ENCODE peak calls at places on chromosomes 6 and 20, in six cellular contexts. N, K, Z, F, L and V are unnamed samples.

GRCh38 chr6:19757036-19757435 is 80.1 kb upstream of the ID4 start:
- DNase-seq in L (no peak), N (peak; percentile 6), F (no peak), K (peak; percentile 42), Z (no peak), V (peak; percentile 59)

GRCh38 chr6:167990016-167990945 is 7.2 kb upstream of the KIF25 start:
- DNase-seq in K (no peak), L (no peak), Z (no peak), F (no peak), N (no peak), V (no peak)

GRCh38 chr20:44651507-44652373 is at the start of gene ADA:
- DNase-seq in K (no peak), F (peak; percentile 56), L (peak; percentile 71), N (peak; percentile 54), Z (peak; percentile 65), V (peak; percentile 63)

GRCh38 chr20:50493881-50494253 is 16.3 kb upstream of the PTPN1 start:
- DNase-seq in L (no peak), N (no peak), Z (no peak), K (no peak), F (no peak), V (no peak)

GRCh38 chr6:20885076-20885475 is 350.8 kb downstream of the CDKAL1 start:
- DNase-seq in L (no peak), Z (no peak), N (no peak), F (no peak), K (no peak), V (no peak)

GRCh38 chr6:17493286-17493685 is 99.9 kb downstream of the CAP2 start:
- DNase-seq in Z (peak; percentile 73), F (peak; percentile 62), L (peak; percentile 89), K (peak; percentile 56), N (peak; percentile 24), V (peak; percentile 59)

GRCh38 chr6:97085772-97086171 is 161.2 kb downstream of the KLHL32 start:
- DNase-seq in N (no peak), L (no peak), F (no peak), Z (no peak), K (peak; percentile 74), V (no peak)

GRCh38 chr20:50288128-50288623 is 97.5 kb downstream of the CEBPB start:
- DNase-seq in K (no peak), Z (no peak), L (no peak), N (no peak), F (no peak), V (no peak)

GRCh38 chr6:128271011-128271410 is 249.4 kb downstream of the PTPRK start:
- DNase-seq in F (no peak), Z (no peak), L (no peak), K (no peak), N (no peak), V (no peak)

GRCh38 chr6:63964347-63964746 is 328.7 kb downstream of the PHF3 start:
- DNase-seq in L (no peak), N (no peak), K (no peak), Z (no peak), F (no peak), V (no peak)

GRCh38 chr6:22020299-22020998 is 276.4 kb downstream of the PRL start:
- DNase-seq in L (no peak), K (no peak), F (no peak), N (no peak), Z (no peak), V (no peak)

GRCh38 chr6:22141271-22141745 is 155.5 kb downstream of the PRL start:
- DNase-seq in Z (no peak), L (peak; percentile 99), N (no peak), K (no peak), F (peak; percentile 25), V (peak; percentile 45)

GRCh38 chr6:31797607-31798006 is 2.1 kb upstream of the VARS1 start:
- DNase-seq in N (no peak), Z (no peak), L (no peak), K (no peak), F (no peak), V (no peak)

GRCh38 chr6:33820784-33821183 is 17.0 kb upstream of the MLN start:
- DNase-seq in Z (no peak), N (no peak), K (no peak), L (no peak), F (no peak), V (no peak)

GRCh38 chr6:32659856-32660595 is 6.4 kb downstream of the HLA-DQB1 start:
- DNase-seq in Z (no peak), N (no peak), L (no peak), F (no peak), K (no peak), V (no peak)

GRCh38 chr20:9660236-9660868 is 146.0 kb downstream of the LAMP5 start:
- DNase-seq in L (peak; percentile 4), N (peak; percentile 15), Z (peak; percentile 40), K (no peak), F (no peak), V (no peak)

GRCh38 chr20:50020283-50020682 is 37.5 kb downstream of the SNAI1 start:
- DNase-seq in N (peak; percentile 78), F (no peak), Z (peak; percentile 86), K (peak; percentile 36), L (peak; percentile 65), V (no peak)

GRCh38 chr6:31597006-31597405 is 4.2 kb upstream of the NCR3 start:
- DNase-seq in N (no peak), F (no peak), K (peak; percentile 40), L (peak; percentile 67), Z (peak; percentile 56), V (peak; percentile 48)

GRCh38 chr6:72182337-72183246 is 296.2 kb downstream of the RIMS1 start:
- DNase-seq in Z (no peak), F (no peak), L (peak; percentile 39), K (no peak), N (peak; percentile 68), V (peak; percentile 17)

GRCh38 chr20:33162313-33162712 is 5.6 kb upstream of the BPIFA2 start:
- DNase-seq in Z (no peak), K (no peak), F (no peak), N (no peak), L (no peak), V (no peak)

GRCh38 chr6:54860132-54860531 is 13.6 kb downstream of the FAM83B start:
- DNase-seq in Z (no peak), N (peak; percentile 26), L (no peak), F (no peak), K (no peak), V (no peak)

GRCh38 chr20:63290677-63291472 is 2.1 kb upstream of the COL20A1 start:
- DNase-seq in F (no peak), N (peak; percentile 26), L (peak; percentile 32), Z (peak; percentile 21), K (peak; percentile 16), V (peak; percentile 34)

GRCh38 chr20:48984575-48985219 is 61.4 kb upstream of the CSE1L start:
- DNase-seq in Z (no peak), K (no peak), N (no peak), L (no peak), F (no peak), V (no peak)

GRCh38 chr6:20724443-20724842 is 190.2 kb downstream of the CDKAL1 start:
- DNase-seq in F (no peak), L (no peak), N (no peak), Z (no peak), K (no peak), V (no peak)

GRCh38 chr20:47326718-47327137 is 29.8 kb downstream of the ZMYND8 start:
- DNase-seq in K (peak; percentile 73), Z (no peak), N (no peak), L (peak; percentile 52), F (no peak), V (peak; percentile 48)

GRCh38 chr20:61682998-61683681 is 382.5 kb downstream of the TAF4 start:
- DNase-seq in F (no peak), L (no peak), Z (no peak), N (no peak), K (no peak), V (no peak)

GRCh38 chr6:7674291-7674690 is 51.6 kb upstream of the BMP6 start:
- DNase-seq in Z (no peak), F (no peak), K (no peak), N (no peak), L (no peak), V (peak; percentile 32)

GRCh38 chr20:41894255-41894963 is 276.2 kb upstream of the CHD6 start:
- DNase-seq in L (no peak), K (no peak), F (no peak), Z (no peak), N (no peak), V (no peak)

GRCh38 chr6:157325069-157325805 is 1.9 kb upstream of the TMEM242 start:
- DNase-seq in L (peak; percentile 49), Z (no peak), F (no peak), K (peak; percentile 37), N (peak; percentile 75), V (peak; percentile 38)

GRCh38 chr20:50369225-50370035 is 140.8 kb upstream of the PTPN1 start:
- DNase-seq in N (no peak), F (no peak), K (no peak), L (no peak), Z (peak; percentile 72), V (no peak)

GRCh38 chr6:150142304-150142656 is 564 bp upstream of the PPP1R14C start:
- DNase-seq in L (no peak), Z (peak; percentile 80), F (no peak), N (peak; percentile 94), K (peak; percentile 13), V (peak; percentile 43)

GRCh38 chr6:116511424-116512131 is at the start of gene CALHM5:
- DNase-seq in Z (peak; percentile 75), L (peak; percentile 91), K (peak; percentile 91), N (peak; percentile 87), F (peak; percentile 59), V (peak; percentile 96)

GRCh38 chr6:122005661-122006060 is 393.8 kb upstream of the HSF2 start:
- DNase-seq in N (no peak), K (no peak), Z (no peak), L (no peak), F (no peak), V (no peak)
- TF ChIP-seq CTCF in N (no peak), K (no peak), Z (no peak), L (no peak), F (no peak), V (no peak)

GRCh38 chr20:13423472-13424173 is 202.5 kb downstream of the ISM1 start:
- DNase-seq in F (no peak), K (no peak), L (no peak), Z (no peak), N (peak; percentile 23), V (no peak)
- TF ChIP-seq CTCF in F (no peak), K (no peak), L (no peak), Z (no peak), N (no peak), V (no peak)

GRCh38 chr6:41938590-41938989 is 3.0 kb downstream of the CCND3 start:
- DNase-seq in K (no peak), Z (no peak), F (no peak), L (no peak), N (no peak), V (no peak)
- TF ChIP-seq CTCF in K (no peak), Z (no peak), F (no peak), L (no peak), N (no peak), V (no peak)

DNA sequence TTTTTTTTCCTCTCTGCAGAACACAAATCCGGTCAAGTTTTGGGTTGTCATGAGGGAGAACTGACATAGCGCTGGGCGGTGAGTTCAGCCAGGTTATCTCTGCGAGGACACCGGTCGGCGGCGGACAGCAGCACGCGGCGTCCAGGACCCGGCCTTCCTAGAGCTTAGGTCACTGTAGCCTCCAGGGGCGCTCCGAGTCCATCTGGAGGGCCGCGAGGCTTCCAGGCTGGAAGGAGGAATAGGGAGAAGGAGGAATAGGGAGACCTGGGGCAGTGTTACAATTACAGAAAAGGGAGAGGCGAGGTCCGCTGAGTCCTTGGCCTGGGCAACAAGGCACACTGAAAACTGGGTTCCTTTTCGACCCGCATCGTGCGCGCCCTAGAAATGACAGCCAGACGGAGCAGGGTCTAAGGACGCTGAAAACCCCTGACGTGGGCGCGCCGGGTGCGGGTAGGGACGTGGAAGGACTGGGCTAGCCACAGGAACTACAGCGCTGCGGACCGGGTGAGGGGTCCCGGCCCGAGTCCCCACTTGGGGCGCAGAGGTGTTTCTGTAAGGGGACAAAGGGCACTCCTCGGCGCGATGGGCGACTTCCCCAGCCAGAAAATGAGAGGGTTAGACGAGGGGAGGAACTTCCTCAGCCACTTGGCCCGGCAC is 536 bp upstream of the FNDC1 start:
- DNase-seq in F (no peak), Z (no peak), K (no peak), L (peak; percentile 42), N (no peak), V (peak; percentile 53)
- TF ChIP-seq CTCF in F (peak; percentile 30), Z (no peak), K (peak; percentile 39), L (peak; percentile 41), N (no peak), V (peak; percentile 22)